ENCODE peak calls at places on chromosomes 11 and 22, in seven cellular contexts. L, K, C, Z, Q, G and F are unnamed samples.

GRCh38 chr11:3163241-3163981 is 1.7 kb downstream of the OSBPL5 start:
- DNase-seq in L (no peak), K (no peak), C (no peak), Z (no peak), Q (no peak), G (no peak), F (no peak)

GRCh38 chr22:49155039-49155808 is 672.4 kb downstream of the BRD1 start:
- DNase-seq in L (no peak), K (no peak), C (no peak), Z (no peak), Q (no peak), G (no peak), F (no peak)

GRCh38 chr11:2150206-2150847 is 10.7 kb downstream of the INS start:
- DNase-seq in L (no peak), K (peak), C (peak), Z (no peak), Q (no peak), G (no peak), F (no peak)

GRCh38 chr11:10581481-10582019 is 13.1 kb upstream of the LYVE1 start:
- DNase-seq in L (peak), K (no peak), C (no peak), Z (no peak), Q (no peak), G (no peak), F (no peak)

GRCh38 chr11:61680622-61681191 is 516 bp downstream of the DAGLA start:
- DNase-seq in L (no peak), K (no peak), C (no peak), Z (no peak), Q (no peak), G (no peak), F (no peak)

GRCh38 chr11:119641991-119642745 is 86.8 kb downstream of the NECTIN1 start:
- DNase-seq in L (no peak), K (peak), C (peak), Z (no peak), Q (no peak), G (no peak), F (no peak)

GRCh38 chr11:35477871-35478270 is 47.5 kb downstream of the PAMR1 start:
- DNase-seq in L (no peak), K (no peak), C (no peak), Z (no peak), Q (no peak), G (no peak), F (no peak)

GRCh38 chr11:106466441-106467190 is 389.2 kb downstream of the AASDHPPT start:
- DNase-seq in L (no peak), K (no peak), C (peak), Z (no peak), Q (no peak), G (no peak), F (no peak)

GRCh38 chr22:28441720-28442263 is 237.8 kb downstream of the TTC28 start:
- DNase-seq in L (no peak), K (no peak), C (no peak), Z (no peak), Q (no peak), G (no peak), F (no peak)

GRCh38 chr11:72863091-72863490 is 48.9 kb downstream of the ATG16L2 start:
- DNase-seq in L (no peak), K (no peak), C (no peak), Z (no peak), Q (no peak), G (no peak), F (no peak)

GRCh38 chr11:76161261-76161961 is 44.9 kb downstream of the WNT11 start:
- DNase-seq in L (no peak), K (no peak), C (no peak), Z (no peak), Q (no peak), G (no peak), F (no peak)

GRCh38 chr11:129248618-129249017 is 56.5 kb upstream of the ARHGAP32 start:
- DNase-seq in L (no peak), K (peak), C (peak), Z (no peak), Q (no peak), G (no peak), F (no peak)

GRCh38 chr11:94151311-94151710 is 22.7 kb downstream of the PANX1 start:
- DNase-seq in L (no peak), K (no peak), C (no peak), Z (no peak), Q (no peak), G (no peak), F (no peak)

DNA sequence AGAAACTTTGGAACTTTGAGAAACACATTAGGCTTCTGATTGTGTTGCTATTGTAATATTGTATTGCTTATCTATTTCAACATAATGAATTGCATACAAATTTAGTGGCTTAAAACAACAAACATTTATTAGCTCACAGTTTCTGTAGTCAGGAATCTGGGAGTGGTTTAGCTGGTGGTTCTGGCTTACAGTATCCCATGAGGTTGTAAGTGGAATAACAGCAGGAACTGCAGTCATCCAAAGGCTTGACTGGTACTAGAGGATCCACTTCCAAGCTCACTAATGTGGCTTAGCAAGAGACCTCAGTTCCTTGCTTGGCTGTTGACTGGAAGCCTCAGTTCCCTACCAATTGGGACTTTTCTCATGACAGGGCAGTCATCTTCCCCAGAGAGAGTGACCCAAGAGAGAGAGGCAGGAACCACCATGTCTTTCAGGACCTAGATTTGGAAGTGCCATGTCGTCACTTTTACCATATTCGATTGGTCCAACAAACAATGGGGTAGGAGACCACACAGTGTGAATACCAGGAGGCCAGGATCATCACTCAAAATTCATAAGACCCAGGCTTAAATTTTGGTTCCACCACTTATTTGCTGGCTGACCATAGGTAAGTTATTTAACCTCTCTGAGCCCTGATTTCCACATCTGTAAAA is 27.1 kb upstream of the RASSF10 start:
- DNase-seq in L (no peak), K (peak), C (peak), Z (no peak), Q (no peak), G (no peak), F (no peak)
- TF ChIP-seq CTCF in L (no peak), K (no peak), C (peak), Z (no peak), Q (no peak), G (no peak), F (no peak)

DNA sequence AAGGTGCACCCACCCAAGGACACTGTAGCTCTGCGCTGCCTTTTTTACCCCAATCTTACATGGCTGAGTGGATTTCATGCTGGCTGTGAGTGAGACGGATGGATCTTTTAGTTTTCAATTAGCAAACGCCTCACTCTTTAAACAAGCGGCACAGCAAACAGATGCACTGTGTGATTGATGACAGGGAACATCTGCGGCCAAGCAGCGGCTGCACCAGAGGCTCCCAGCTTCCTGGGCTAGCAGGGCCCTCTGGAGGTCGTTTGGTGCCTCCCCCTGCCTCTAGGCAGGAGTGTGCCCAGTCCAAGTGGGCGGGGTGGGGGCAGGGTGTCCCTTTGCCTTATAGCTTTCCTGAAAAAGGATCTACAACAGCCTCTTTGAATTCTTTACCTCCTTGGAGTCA is 2.1 kb upstream of the DRD2 start:
- DNase-seq in L (no peak), K (no peak), C (no peak), Z (no peak), Q (no peak), G (no peak), F (no peak)
- TF ChIP-seq CTCF in L (no peak), K (no peak), C (no peak), Z (no peak), Q (no peak), G (no peak), F (no peak)

DNA sequence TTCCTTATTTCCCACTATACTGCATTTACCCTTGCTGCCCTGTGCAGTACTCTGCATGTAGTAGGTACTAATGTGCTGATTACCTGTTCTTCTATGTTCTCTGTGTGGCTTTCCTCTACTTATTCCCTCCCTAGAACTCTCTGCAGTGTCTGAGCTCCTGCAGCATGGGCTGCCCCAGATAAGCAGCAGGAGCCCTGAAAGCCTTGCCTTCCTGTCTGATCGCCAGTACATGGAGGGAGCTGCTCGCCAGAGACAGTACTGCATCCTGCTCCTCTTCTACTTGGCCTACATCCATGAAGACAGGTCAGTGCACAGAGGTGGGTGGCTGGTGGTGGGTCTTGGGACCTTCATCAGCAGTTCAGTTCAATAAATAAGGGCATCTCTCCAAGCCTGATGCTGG is 42.2 kb upstream of the CCDC134 start:
- DNase-seq in L (no peak), K (no peak), C (no peak), Z (no peak), Q (no peak), G (no peak), F (no peak)
- TF ChIP-seq CTCF in L (no peak), K (no peak), C (no peak), Z (no peak), Q (no peak), G (no peak), F (no peak)

GRCh38 chr22:31628362-31628761 is 33.7 kb downstream of the PISD start:
- DNase-seq in L (no peak), K (no peak), C (no peak), Z (no peak), Q (no peak), G (no peak), F (no peak)
- TF ChIP-seq CTCF in L (no peak), K (no peak), C (no peak), Z (no peak), Q (no peak), G (no peak), F (no peak)

GRCh38 chr22:39314251-39314971 is 5.0 kb downstream of the RPL3 start:
- DNase-seq in L (no peak), K (no peak), C (no peak), Z (no peak), Q (no peak), G (no peak), F (no peak)
- TF ChIP-seq CTCF in L (no peak), K (no peak), C (no peak), Z (no peak), Q (no peak), G (no peak), F (no peak)

DNA sequence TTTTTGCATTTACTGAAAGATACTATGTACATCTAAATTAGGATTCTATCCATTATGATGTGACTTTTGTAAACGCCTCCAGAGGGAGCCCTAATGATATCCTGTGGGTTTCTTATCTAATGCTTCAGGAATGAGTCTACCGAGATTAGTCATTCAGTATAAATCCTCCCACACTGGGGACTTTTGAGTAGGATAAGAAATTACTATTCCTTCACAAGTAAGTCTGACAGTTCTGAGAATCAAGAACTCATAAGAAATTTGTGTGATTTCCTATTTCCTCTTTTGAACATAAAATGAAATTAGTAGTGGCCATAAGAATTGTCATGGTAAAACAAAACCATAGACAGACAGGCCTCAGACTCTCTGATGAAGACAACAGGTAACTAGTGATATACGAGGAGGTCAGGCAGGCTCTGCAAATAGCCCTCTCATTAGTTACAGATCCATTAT is 10.0 kb upstream of the OR5M1 start:
- DNase-seq in L (no peak), K (peak), C (peak), Z (no peak), Q (no peak), G (peak), F (no peak)
- TF ChIP-seq CTCF in L (no peak), K (peak), C (no peak), Z (no peak), Q (no peak), G (peak), F (no peak)

GRCh38 chr11:8221917-8222316 is 41.8 kb downstream of the LMO1 start:
- DNase-seq in L (no peak), K (no peak), C (no peak), Z (no peak), Q (no peak), G (no peak), F (no peak)
- TF ChIP-seq CTCF in L (no peak), K (no peak), C (no peak), Z (no peak), Q (no peak), G (no peak), F (no peak)

DNA sequence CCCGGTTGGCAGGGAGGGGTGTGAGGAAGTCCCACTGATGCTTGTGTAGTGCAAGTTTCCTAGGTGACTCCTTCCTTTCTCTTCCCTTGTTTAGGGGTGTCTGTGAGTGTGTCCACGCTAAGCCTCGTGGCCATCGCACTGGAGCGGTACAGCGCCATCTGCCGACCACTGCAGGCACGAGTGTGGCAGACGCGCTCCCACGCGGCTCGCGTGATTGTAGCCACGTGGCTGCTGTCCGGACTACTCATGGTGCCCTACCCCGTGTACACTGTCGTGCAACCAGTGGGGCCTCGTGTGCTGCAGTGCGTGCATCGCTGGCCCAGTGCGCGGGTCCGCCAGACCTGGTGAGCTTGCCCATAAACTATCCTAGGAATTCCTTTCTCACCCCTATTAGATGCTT is 10.4 kb downstream of the CCKBR start:
- DNase-seq in L (no peak), K (peak), C (no peak), Z (no peak), Q (no peak), G (no peak), F (no peak)
- TF ChIP-seq CTCF in L (no peak), K (no peak), C (peak), Z (no peak), Q (no peak), G (peak), F (no peak)

GRCh38 chr22:44729391-44730012 is 22.9 kb upstream of the ARHGAP8 start:
- DNase-seq in L (peak), K (no peak), C (peak), Z (no peak), Q (no peak), G (no peak), F (no peak)
- TF ChIP-seq CTCF in L (no peak), K (no peak), C (peak), Z (no peak), Q (no peak), G (no peak), F (no peak)

DNA sequence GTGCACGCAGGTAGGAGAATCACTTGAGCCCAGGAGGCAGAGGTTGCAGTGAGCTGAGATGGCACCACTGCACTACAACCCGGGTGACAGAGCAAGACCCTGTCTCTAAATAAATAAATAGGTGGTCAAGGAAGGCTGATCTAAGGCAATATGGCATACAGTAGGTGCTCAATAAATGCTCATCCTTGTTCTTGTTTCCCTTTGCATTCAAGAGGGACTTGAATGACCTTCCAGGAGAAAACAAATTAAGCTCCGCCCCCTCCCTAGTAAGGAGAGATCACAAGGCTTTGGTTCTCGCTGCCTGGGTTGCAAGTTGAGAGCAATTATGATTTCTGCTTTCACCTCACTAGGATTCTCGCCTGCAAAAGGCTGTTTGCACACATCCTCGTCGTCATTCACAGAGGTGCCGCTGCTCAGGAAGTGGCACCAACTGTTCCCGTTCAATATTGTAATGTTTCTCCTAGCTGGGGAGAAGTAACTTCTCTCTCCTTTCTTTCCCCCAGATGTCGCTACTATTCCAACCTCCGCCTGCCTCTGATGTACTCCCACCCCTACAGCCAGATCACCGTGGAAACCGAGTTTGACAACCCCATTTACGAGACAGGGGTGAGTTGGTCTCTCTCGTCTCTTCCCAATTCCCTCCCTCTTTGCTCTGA is 51.8 kb upstream of the ASPHD2 start:
- DNase-seq in L (no peak), K (no peak), C (no peak), Z (no peak), Q (no peak), G (no peak), F (no peak)
- TF ChIP-seq CTCF in L (no peak), K (no peak), C (no peak), Z (no peak), Q (no peak), G (no peak), F (no peak)